ENCODE peak calls at places on chromosomes 5 and 9, in four cellular contexts. One of them, this sample, is unnamed.

GRCh38 chr5:158805195-158805594 is 294.5 kb downstream of the EBF1 start:
- DNase-seq in posterior vena cava: no peak
- DNase-seq in tibial nerve: no peak
- DNase-seq in erythroblast: no peak
- DNase-seq in this sample: no peak

GRCh38 chr9:5869315-5870019 is 21.2 kb upstream of the MLANA start:
- DNase-seq in posterior vena cava: no peak
- DNase-seq in tibial nerve: no peak
- DNase-seq in erythroblast: peak
- DNase-seq in this sample: no peak

GRCh38 chr9:123679330-123679987 is 250.5 kb downstream of the DENND1A start:
- DNase-seq in posterior vena cava: no peak
- DNase-seq in tibial nerve: no peak
- DNase-seq in erythroblast: no peak
- DNase-seq in this sample: no peak

GRCh38 chr5:88875609-88876234 is 7.3 kb downstream of the MEF2C start:
- DNase-seq in posterior vena cava: no peak
- DNase-seq in tibial nerve: no peak
- DNase-seq in erythroblast: no peak
- DNase-seq in this sample: no peak

GRCh38 chr5:177300971-177301370 is 2.5 kb downstream of the RAB24 start:
- DNase-seq in posterior vena cava: no peak
- DNase-seq in tibial nerve: no peak
- DNase-seq in erythroblast: no peak
- DNase-seq in this sample: no peak

GRCh38 chr5:177133845-177134652 is 476 bp downstream of the NSD1 start:
- DNase-seq in posterior vena cava: peak
- DNase-seq in tibial nerve: no peak
- DNase-seq in erythroblast: peak
- DNase-seq in this sample: no peak

GRCh38 chr9:117783828-117784227 is 79.6 kb downstream of the TLR4 start:
- DNase-seq in posterior vena cava: no peak
- DNase-seq in tibial nerve: no peak
- DNase-seq in erythroblast: no peak
- DNase-seq in this sample: no peak

GRCh38 chr9:1032181-1032580 is 18.0 kb upstream of the DMRT2 start:
- DNase-seq in posterior vena cava: no peak
- DNase-seq in tibial nerve: no peak
- DNase-seq in erythroblast: no peak
- DNase-seq in this sample: no peak

GRCh38 chr9:109258619-109259321 is 62.1 kb downstream of the EPB41L4B start:
- DNase-seq in posterior vena cava: no peak
- DNase-seq in tibial nerve: no peak
- DNase-seq in erythroblast: no peak
- DNase-seq in this sample: no peak

GRCh38 chr5:173495225-173495904 is 121.1 kb downstream of the BOD1 start:
- DNase-seq in posterior vena cava: peak
- DNase-seq in tibial nerve: peak
- DNase-seq in erythroblast: no peak
- DNase-seq in this sample: no peak

GRCh38 chr5:123094919-123095693 is 6.1 kb downstream of the PRDM6 start:
- DNase-seq in posterior vena cava: peak
- DNase-seq in tibial nerve: no peak
- DNase-seq in erythroblast: no peak
- DNase-seq in this sample: no peak

GRCh38 chr9:118009585-118009984 is 305.4 kb downstream of the TLR4 start:
- DNase-seq in posterior vena cava: no peak
- DNase-seq in tibial nerve: no peak
- DNase-seq in erythroblast: no peak
- DNase-seq in this sample: no peak

GRCh38 chr5:150113047-150113744 is 26.8 kb upstream of the CSF1R start:
- DNase-seq in posterior vena cava: no peak
- DNase-seq in tibial nerve: peak
- DNase-seq in erythroblast: no peak
- DNase-seq in this sample: no peak

GRCh38 chr5:53167836-53168235 is 58.3 kb upstream of the MOCS2 start:
- DNase-seq in posterior vena cava: no peak
- DNase-seq in tibial nerve: peak
- DNase-seq in erythroblast: no peak
- DNase-seq in this sample: no peak

GRCh38 chr5:99315413-99316178 is 386.8 kb upstream of the CHD1 start:
- DNase-seq in posterior vena cava: no peak
- DNase-seq in tibial nerve: no peak
- DNase-seq in erythroblast: no peak
- DNase-seq in this sample: no peak

GRCh38 chr9:135366104-135366503 is 113.5 kb upstream of the PPP1R26 start:
- DNase-seq in posterior vena cava: no peak
- DNase-seq in tibial nerve: no peak
- DNase-seq in erythroblast: no peak
- DNase-seq in this sample: no peak

GRCh38 chr5:172595591-172596455 is 45.2 kb upstream of the NEURL1B start:
- DNase-seq in posterior vena cava: peak
- DNase-seq in tibial nerve: no peak
- DNase-seq in erythroblast: no peak
- DNase-seq in this sample: no peak

GRCh38 chr9:135419106-135419505 is 60.5 kb upstream of the PPP1R26 start:
- DNase-seq in posterior vena cava: peak
- DNase-seq in tibial nerve: no peak
- DNase-seq in erythroblast: no peak
- DNase-seq in this sample: no peak

GRCh38 chr9:15469862-15470261 is 40.9 kb downstream of the PSIP1 start:
- DNase-seq in posterior vena cava: no peak
- DNase-seq in tibial nerve: no peak
- DNase-seq in erythroblast: no peak
- DNase-seq in this sample: no peak

GRCh38 chr5:58088941-58089340 is 370.9 kb downstream of the PLK2 start:
- DNase-seq in posterior vena cava: no peak
- DNase-seq in tibial nerve: no peak
- DNase-seq in erythroblast: no peak
- DNase-seq in this sample: no peak

GRCh38 chr5:121121786-121122185 is 657.7 kb downstream of the PRR16 start:
- DNase-seq in posterior vena cava: no peak
- DNase-seq in tibial nerve: no peak
- DNase-seq in erythroblast: no peak
- DNase-seq in this sample: no peak

GRCh38 chr9:108021311-108021710 is 531.7 kb upstream of the KLF4 start:
- DNase-seq in posterior vena cava: no peak
- DNase-seq in tibial nerve: no peak
- DNase-seq in erythroblast: no peak
- DNase-seq in this sample: no peak

GRCh38 chr9:134286513-134287245 is 39.6 kb upstream of the RXRA start:
- DNase-seq in posterior vena cava: no peak
- DNase-seq in tibial nerve: no peak
- DNase-seq in erythroblast: no peak
- DNase-seq in this sample: no peak

GRCh38 chr9:99054581-99054980 is 50.3 kb upstream of the TGFBR1 start:
- DNase-seq in posterior vena cava: no peak
- DNase-seq in tibial nerve: no peak
- DNase-seq in erythroblast: no peak
- DNase-seq in this sample: no peak

GRCh38 chr9:90074319-90074962 is 469.6 kb downstream of the GADD45G start:
- DNase-seq in posterior vena cava: no peak
- DNase-seq in tibial nerve: no peak
- DNase-seq in erythroblast: no peak
- DNase-seq in this sample: no peak

GRCh38 chr5:124239572-124239971 is 506.9 kb downstream of the ZNF608 start:
- DNase-seq in posterior vena cava: no peak
- DNase-seq in tibial nerve: no peak
- DNase-seq in erythroblast: no peak
- DNase-seq in this sample: no peak

GRCh38 chr5:36691993-36692392 is 85.6 kb downstream of the SLC1A3 start:
- DNase-seq in posterior vena cava: no peak
- DNase-seq in tibial nerve: no peak
- DNase-seq in erythroblast: no peak
- DNase-seq in this sample: no peak

GRCh38 chr9:94800424-94801117 is 74.1 kb downstream of the AOPEP start:
- DNase-seq in posterior vena cava: no peak
- DNase-seq in tibial nerve: peak
- DNase-seq in erythroblast: no peak
- DNase-seq in this sample: no peak

GRCh38 chr9:136291306-136292025 is 12.4 kb downstream of the CCDC187 start:
- DNase-seq in posterior vena cava: no peak
- DNase-seq in tibial nerve: no peak
- DNase-seq in erythroblast: no peak
- DNase-seq in this sample: no peak

GRCh38 chr5:8907168-8907868 is 638.6 kb downstream of the SEMA5A start:
- DNase-seq in posterior vena cava: no peak
- DNase-seq in tibial nerve: no peak
- DNase-seq in erythroblast: no peak
- DNase-seq in this sample: no peak

GRCh38 chr5:5377780-5378179 is 44.7 kb upstream of the ICE1 start:
- DNase-seq in posterior vena cava: peak
- DNase-seq in tibial nerve: no peak
- DNase-seq in erythroblast: no peak
- DNase-seq in this sample: no peak

GRCh38 chr5:10220253-10220652 is 29.4 kb downstream of the ATPSCKMT start:
- DNase-seq in posterior vena cava: no peak
- DNase-seq in tibial nerve: no peak
- DNase-seq in erythroblast: no peak
- DNase-seq in this sample: no peak

GRCh38 chr5:128538249-128539037 is 398 bp upstream of the FBN2 start:
- DNase-seq in posterior vena cava: peak
- DNase-seq in tibial nerve: peak
- DNase-seq in erythroblast: no peak
- DNase-seq in this sample: no peak

GRCh38 chr9:136777359-136777758 is 13.0 kb upstream of the LCN15 start:
- DNase-seq in posterior vena cava: peak
- DNase-seq in tibial nerve: no peak
- DNase-seq in erythroblast: no peak
- DNase-seq in this sample: no peak

This sample was measured in GOT3.